ENCODE peak calls at places on chromosomes 13 and 19, in seven cellular contexts. One of them, this sample, is unnamed.

GRCh38 chr13:67990868-67991267 is 760.7 kb upstream of the PCDH9 start:
- DNase-seq in IMR-90: no peak
- DNase-seq in DND-41: no peak
- DNase-seq in heart left ventricle: no peak
- DNase-seq in T-cell: no peak
- DNase-seq in CD4-positive, alpha-beta T cell: no peak
- DNase-seq in NCI-H1417: no peak
- DNase-seq in this sample: no peak

GRCh38 chr19:16320987-16321386 is 3.6 kb upstream of the KLF2 start:
- DNase-seq in NCI-H1417: no peak
- DNase-seq in DND-41: no peak
- DNase-seq in CD4-positive, alpha-beta T cell: no peak
- DNase-seq in T-cell: no peak
- DNase-seq in heart left ventricle: no peak
- DNase-seq in IMR-90: no peak
- DNase-seq in this sample: no peak

GRCh38 chr13:111587249-111587648 is 266.8 kb downstream of the TEX29 start:
- DNase-seq in T-cell: no peak
- DNase-seq in IMR-90: no peak
- DNase-seq in NCI-H1417: no peak
- DNase-seq in heart left ventricle: no peak
- DNase-seq in DND-41: no peak
- DNase-seq in CD4-positive, alpha-beta T cell: no peak
- DNase-seq in this sample: no peak

GRCh38 chr13:87274209-87274819 is 396.9 kb upstream of the SLITRK5 start:
- DNase-seq in DND-41: peak; percentile 27
- DNase-seq in heart left ventricle: no peak
- DNase-seq in IMR-90: peak; percentile 47
- DNase-seq in CD4-positive, alpha-beta T cell: no peak
- DNase-seq in T-cell: no peak
- DNase-seq in NCI-H1417: peak; percentile 91
- DNase-seq in this sample: peak; percentile 15

GRCh38 chr13:83905641-83906040 is 23.4 kb upstream of the SLITRK1 start:
- DNase-seq in NCI-H1417: no peak
- DNase-seq in IMR-90: no peak
- DNase-seq in CD4-positive, alpha-beta T cell: no peak
- DNase-seq in DND-41: no peak
- DNase-seq in T-cell: no peak
- DNase-seq in heart left ventricle: no peak
- DNase-seq in this sample: no peak

GRCh38 chr13:28638756-28639155 is 20.2 kb upstream of the POMP start:
- DNase-seq in NCI-H1417: no peak
- DNase-seq in IMR-90: no peak
- DNase-seq in heart left ventricle: no peak
- DNase-seq in T-cell: no peak
- DNase-seq in CD4-positive, alpha-beta T cell: no peak
- DNase-seq in DND-41: no peak
- DNase-seq in this sample: no peak

GRCh38 chr19:57807541-57807940 is 7.2 kb downstream of the ZNF552 start:
- DNase-seq in T-cell: no peak
- DNase-seq in heart left ventricle: no peak
- DNase-seq in CD4-positive, alpha-beta T cell: no peak
- DNase-seq in DND-41: no peak
- DNase-seq in IMR-90: no peak
- DNase-seq in NCI-H1417: no peak
- DNase-seq in this sample: no peak

GRCh38 chr19:48530044-48530720 is 18.5 kb upstream of the LMTK3 start:
- DNase-seq in CD4-positive, alpha-beta T cell: no peak
- DNase-seq in T-cell: no peak
- DNase-seq in NCI-H1417: no peak
- DNase-seq in heart left ventricle: no peak
- DNase-seq in DND-41: no peak
- DNase-seq in IMR-90: no peak
- DNase-seq in this sample: no peak

GRCh38 chr13:49322702-49323101 is 75.0 kb downstream of the CDADC1 start:
- DNase-seq in CD4-positive, alpha-beta T cell: no peak
- DNase-seq in DND-41: no peak
- DNase-seq in heart left ventricle: no peak
- DNase-seq in T-cell: no peak
- DNase-seq in NCI-H1417: no peak
- DNase-seq in IMR-90: no peak
- DNase-seq in this sample: no peak

GRCh38 chr13:112636401-112636975 is 48.5 kb upstream of the TUBGCP3 start:
- DNase-seq in heart left ventricle: no peak
- DNase-seq in CD4-positive, alpha-beta T cell: no peak
- DNase-seq in DND-41: no peak
- DNase-seq in IMR-90: no peak
- DNase-seq in T-cell: no peak
- DNase-seq in NCI-H1417: no peak
- DNase-seq in this sample: no peak

GRCh38 chr19:750640-751423 is at the start of gene MISP:
- DNase-seq in IMR-90: no peak
- DNase-seq in heart left ventricle: no peak
- DNase-seq in CD4-positive, alpha-beta T cell: no peak
- DNase-seq in T-cell: no peak
- DNase-seq in DND-41: no peak
- DNase-seq in NCI-H1417: peak; percentile 95
- DNase-seq in this sample: no peak

This sample was measured in heart right ventricle.